ENCODE peak calls at places on chromosome 15, in five cellular contexts. One of them, this sample, is unnamed.

GRCh38 chr15:70200511-70200991 is 102.8 kb upstream of the TLE3 start:
- DNase-seq in A549: no peak
- DNase-seq in RWPE1: no peak
- DNase-seq in GM23248: peak; percentile 32
- DNase-seq in LoVo: no peak
- DNase-seq in this sample: peak; percentile 46

GRCh38 chr15:74403981-74404563 is 29.7 kb downstream of the SEMA7A start:
- DNase-seq in A549: no peak
- DNase-seq in LoVo: no peak
- DNase-seq in RWPE1: no peak
- DNase-seq in GM23248: no peak
- DNase-seq in this sample: no peak

GRCh38 chr15:61195116-61196002 is 33.7 kb downstream of the RORA start:
- DNase-seq in LoVo: peak; percentile 69
- DNase-seq in A549: peak; percentile 71
- DNase-seq in GM23248: peak; percentile 61
- DNase-seq in RWPE1: peak; percentile 26
- DNase-seq in this sample: no peak

GRCh38 chr15:92839696-92840095 is 60.4 kb upstream of the CHD2 start:
- DNase-seq in GM23248: no peak
- DNase-seq in A549: no peak
- DNase-seq in LoVo: no peak
- DNase-seq in RWPE1: no peak
- DNase-seq in this sample: no peak

GRCh38 chr15:40511472-40512133 is 40.8 kb downstream of the CHST14 start:
- DNase-seq in RWPE1: peak; percentile 80
- DNase-seq in GM23248: peak; percentile 76
- DNase-seq in A549: peak; percentile 18
- DNase-seq in LoVo: peak; percentile 76
- DNase-seq in this sample: peak; percentile 45

GRCh38 chr15:23467110-23467600 is 20.1 kb upstream of the GOLGA6L2 start:
- DNase-seq in GM23248: peak; percentile 70
- DNase-seq in A549: peak; percentile 65
- DNase-seq in LoVo: peak; percentile 38
- DNase-seq in RWPE1: peak; percentile 36
- DNase-seq in this sample: peak; percentile 21

GRCh38 chr15:65833501-65834220 is 35.6 kb upstream of the RAB11A start:
- DNase-seq in LoVo: no peak
- DNase-seq in GM23248: no peak
- DNase-seq in RWPE1: no peak
- DNase-seq in A549: no peak
- DNase-seq in this sample: peak; percentile 43

GRCh38 chr15:57873564-57874209 is 167.2 kb downstream of the POLR2M start:
- DNase-seq in LoVo: no peak
- DNase-seq in GM23248: peak; percentile 55
- DNase-seq in RWPE1: peak; percentile 52
- DNase-seq in A549: no peak
- DNase-seq in this sample: no peak

GRCh38 chr15:79978694-79979519 is 7.9 kb upstream of the BCL2A1 start:
- DNase-seq in A549: no peak
- DNase-seq in GM23248: peak; percentile 93
- DNase-seq in LoVo: no peak
- DNase-seq in RWPE1: no peak
- DNase-seq in this sample: peak; percentile 68

GRCh38 chr15:93034512-93034911 is 54.5 kb downstream of the RGMA start:
- DNase-seq in GM23248: no peak
- DNase-seq in RWPE1: no peak
- DNase-seq in A549: no peak
- DNase-seq in LoVo: no peak
- DNase-seq in this sample: no peak

GRCh38 chr15:74396445-74397238 is 29.2 kb upstream of the CYP11A1 start:
- DNase-seq in RWPE1: peak; percentile 96
- DNase-seq in LoVo: peak; percentile 93
- DNase-seq in A549: peak; percentile 69
- DNase-seq in GM23248: peak; percentile 86
- DNase-seq in this sample: peak; percentile 61

GRCh38 chr15:68484696-68485400 is 52.9 kb upstream of the ITGA11 start:
- DNase-seq in A549: no peak
- DNase-seq in RWPE1: no peak
- DNase-seq in GM23248: peak; percentile 94
- DNase-seq in LoVo: no peak
- DNase-seq in this sample: no peak

GRCh38 chr15:43433160-43433559 is 59.8 kb downstream of the TP53BP1 start:
- DNase-seq in RWPE1: no peak
- DNase-seq in GM23248: peak; percentile 34
- DNase-seq in A549: no peak
- DNase-seq in LoVo: no peak
- DNase-seq in this sample: no peak

GRCh38 chr15:90883971-90884718 is at the start of gene FES:
- DNase-seq in GM23248: peak; percentile 53
- DNase-seq in A549: no peak
- DNase-seq in RWPE1: no peak
- DNase-seq in LoVo: no peak
- DNase-seq in this sample: no peak

GRCh38 chr15:89116404-89116803 is 28.1 kb downstream of the ABHD2 start:
- DNase-seq in RWPE1: no peak
- DNase-seq in A549: peak; percentile 46
- DNase-seq in LoVo: no peak
- DNase-seq in GM23248: no peak
- DNase-seq in this sample: no peak

GRCh38 chr15:68578960-68579935 is at the start of gene CORO2B:
- DNase-seq in RWPE1: peak; percentile 45
- DNase-seq in LoVo: peak; percentile 12
- DNase-seq in A549: peak; percentile 31
- DNase-seq in GM23248: peak; percentile 65
- DNase-seq in this sample: peak; percentile 46

GRCh38 chr15:65655026-65655425 is 33.3 kb downstream of the SLC24A1 start:
- DNase-seq in A549: no peak
- DNase-seq in RWPE1: peak; percentile 58
- DNase-seq in GM23248: peak; percentile 53
- DNase-seq in LoVo: peak; percentile 40
- DNase-seq in this sample: no peak

GRCh38 chr15:74400313-74400850 is 32.9 kb upstream of the CYP11A1 start:
- DNase-seq in GM23248: peak; percentile 48
- DNase-seq in RWPE1: no peak
- DNase-seq in A549: no peak
- DNase-seq in LoVo: no peak
- DNase-seq in this sample: no peak

GRCh38 chr15:63003836-63004610 is 38.5 kb upstream of the TPM1 start:
- DNase-seq in A549: no peak
- DNase-seq in LoVo: no peak
- DNase-seq in RWPE1: no peak
- DNase-seq in GM23248: peak; percentile 23
- DNase-seq in this sample: no peak

GRCh38 chr15:67186226-67186649 is 68.2 kb downstream of the AAGAB start:
- DNase-seq in A549: peak; percentile 12
- DNase-seq in GM23248: peak; percentile 50
- DNase-seq in LoVo: no peak
- DNase-seq in RWPE1: no peak
- DNase-seq in this sample: peak; percentile 59

GRCh38 chr15:94793641-94794040 is 562.3 kb downstream of the MCTP2 start:
- DNase-seq in A549: no peak
- DNase-seq in RWPE1: peak; percentile 20
- DNase-seq in LoVo: no peak
- DNase-seq in GM23248: no peak
- DNase-seq in this sample: no peak

GRCh38 chr15:88480981-88481380 is 13.5 kb downstream of the MRPS11 start:
- DNase-seq in RWPE1: no peak
- DNase-seq in LoVo: no peak
- DNase-seq in A549: no peak
- DNase-seq in GM23248: no peak
- DNase-seq in this sample: peak; percentile 43

GRCh38 chr15:40314723-40315276 is 7.1 kb upstream of the PLCB2 start:
- DNase-seq in A549: no peak
- DNase-seq in LoVo: no peak
- DNase-seq in GM23248: peak; percentile 91
- DNase-seq in RWPE1: peak; percentile 69
- DNase-seq in this sample: no peak

GRCh38 chr15:39230205-39230916 is 350.5 kb upstream of the THBS1 start:
- DNase-seq in LoVo: no peak
- DNase-seq in A549: no peak
- DNase-seq in GM23248: no peak
- DNase-seq in RWPE1: no peak
- DNase-seq in this sample: no peak

GRCh38 chr15:80550910-80551265 is 144.2 kb upstream of the ABHD17C start:
- DNase-seq in A549: no peak
- DNase-seq in LoVo: no peak
- DNase-seq in RWPE1: no peak
- DNase-seq in GM23248: peak; percentile 62
- DNase-seq in this sample: no peak

GRCh38 chr15:98727115-98728040 is 79.0 kb downstream of the IGF1R start:
- DNase-seq in RWPE1: peak; percentile 98
- DNase-seq in GM23248: peak; percentile 98
- DNase-seq in A549: peak; percentile 93
- DNase-seq in LoVo: peak; percentile 98
- DNase-seq in this sample: no peak

GRCh38 chr15:37903932-37904493 is 30.4 kb upstream of the TMCO5A start:
- DNase-seq in RWPE1: no peak
- DNase-seq in A549: no peak
- DNase-seq in LoVo: no peak
- DNase-seq in GM23248: no peak
- DNase-seq in this sample: peak; percentile 21

GRCh38 chr15:64702816-64703631 is 72.4 kb downstream of the RBPMS2 start:
- DNase-seq in GM23248: peak; percentile 97
- DNase-seq in RWPE1: peak; percentile 98
- DNase-seq in A549: peak; percentile 93
- DNase-seq in LoVo: peak; percentile 95
- DNase-seq in this sample: peak; percentile 97

GRCh38 chr15:89690276-89691218 is at the start of the genes PEX11A and WDR93:
- DNase-seq in GM23248: peak; percentile 79
- DNase-seq in A549: peak; percentile 85
- DNase-seq in RWPE1: peak; percentile 91
- DNase-seq in LoVo: peak; percentile 87
- DNase-seq in this sample: peak; percentile 67